ENCODE peak calls at places on chromosomes 4 and X, in eight cellular contexts. M is Peyer's patch; Q is CD8-positive, alpha-beta T cell; Y is NCI-H1417; V is NCI-H1092; T is neural crest cell; O is LHCN-M2; Z is stimulated activated CD4-positive, alpha-beta T cell treated with anti-CD3 and anti-CD28 coated beads, TNF-alpha, amount 100 ng/mL, for 48 hours. S is an unnamed sample.

GRCh38 chrX:53323196-53323595 is 41.8 kb upstream of the IQSEC2 start:
- DNase-seq in M (no peak), Q (no peak), Y (no peak), V (no peak), T (no peak), O (no peak), Z (no peak), S (no peak)

GRCh38 chr4:159027535-159027934 is 75.3 kb upstream of the RAPGEF2 start:
- DNase-seq in M (no peak), Q (no peak), Y (no peak), V (no peak), T (no peak), O (no peak), Z (no peak), S (no peak)

GRCh38 chr4:2858451-2859217 is 15.0 kb downstream of the ADD1 start:
- DNase-seq in M (no peak), Q (no peak), Y (no peak), V (no peak), T (no peak), O (peak), Z (no peak), S (no peak)

GRCh38 chrX:13142891-13143290 is 98.5 kb upstream of the FAM9C start:
- DNase-seq in M (no peak), Q (no peak), Y (no peak), V (no peak), T (no peak), O (no peak), Z (no peak), S (peak)

GRCh38 chr4:101356928-101357327 is 9.6 kb upstream of the PPP3CA start:
- DNase-seq in M (no peak), Q (no peak), Y (no peak), V (no peak), T (no peak), O (peak), Z (no peak), S (no peak)

GRCh38 chr4:13548984-13549546 is 4.8 kb upstream of the NKX3-2 start:
- DNase-seq in M (peak), Q (peak), Y (peak), V (peak), T (peak), O (peak), Z (peak), S (peak)

GRCh38 chr4:122246551-122246950 is 94.4 kb downstream of the BLTP1 start:
- DNase-seq in M (no peak), Q (no peak), Y (no peak), V (no peak), T (no peak), O (no peak), Z (no peak), S (no peak)

GRCh38 chrX:120514236-120514635 is 45.1 kb upstream of the LAMP2 start:
- DNase-seq in M (no peak), Q (no peak), Y (no peak), V (peak), T (no peak), O (peak), Z (no peak), S (no peak)

GRCh38 chr4:104901438-104901837 is 245.2 kb upstream of the TET2 start:
- DNase-seq in M (no peak), Q (no peak), Y (peak), V (peak), T (no peak), O (no peak), Z (no peak), S (no peak)

GRCh38 chrX:5971300-5971699 is 257.4 kb downstream of the NLGN4X start:
- DNase-seq in M (no peak), Q (no peak), Y (no peak), V (no peak), T (no peak), O (no peak), Z (no peak), S (no peak)

GRCh38 chr4:24210332-24210902 is 320.6 kb upstream of the PPARGC1A start:
- DNase-seq in M (no peak), Q (no peak), Y (no peak), V (no peak), T (no peak), O (peak), Z (no peak), S (no peak)